ENCODE peak calls at places on chromosome 6, in five cellular contexts. One of them, this sample, is unnamed.

GRCh38 chr6:106117579-106117978 is 31.4 kb downstream of the PRDM1 start:
- DNase-seq in H9: no peak
- DNase-seq in IMR-90: no peak
- DNase-seq in neuronal stem cell: no peak
- DNase-seq in trophoblast cell: no peak
- DNase-seq in this sample: no peak

GRCh38 chr6:8054276-8054675 is 9.9 kb downstream of the BLOC1S5 start:
- DNase-seq in neuronal stem cell: no peak
- DNase-seq in H9: no peak
- DNase-seq in trophoblast cell: no peak
- DNase-seq in IMR-90: peak
- DNase-seq in this sample: no peak

GRCh38 chr6:168968228-168968627 is 285.4 kb downstream of the THBS2 start:
- DNase-seq in H9: no peak
- DNase-seq in trophoblast cell: peak
- DNase-seq in IMR-90: peak
- DNase-seq in neuronal stem cell: no peak
- DNase-seq in this sample: peak

GRCh38 chr6:44105993-44106740 is 21.1 kb downstream of the MRPL14 start:
- DNase-seq in trophoblast cell: peak
- DNase-seq in IMR-90: peak
- DNase-seq in neuronal stem cell: no peak
- DNase-seq in H9: no peak
- DNase-seq in this sample: no peak

GRCh38 chr6:160110724-160111123 is 10.9 kb upstream of the SLC22A1 start:
- DNase-seq in H9: no peak
- DNase-seq in IMR-90: peak
- DNase-seq in trophoblast cell: no peak
- DNase-seq in neuronal stem cell: no peak
- DNase-seq in this sample: peak

GRCh38 chr6:22019877-22020276 is 277.0 kb downstream of the PRL start:
- DNase-seq in trophoblast cell: no peak
- DNase-seq in IMR-90: no peak
- DNase-seq in neuronal stem cell: no peak
- DNase-seq in H9: no peak
- DNase-seq in this sample: no peak

GRCh38 chr6:44036699-44037101 is 90.6 kb downstream of the MRPL14 start:
- DNase-seq in H9: no peak
- DNase-seq in neuronal stem cell: no peak
- DNase-seq in IMR-90: no peak
- DNase-seq in trophoblast cell: no peak
- DNase-seq in this sample: no peak

GRCh38 chr6:170231496-170232185 is 59.2 kb downstream of the DLL1 start:
- DNase-seq in H9: no peak
- DNase-seq in IMR-90: peak
- DNase-seq in trophoblast cell: no peak
- DNase-seq in neuronal stem cell: no peak
- DNase-seq in this sample: no peak

DNA sequence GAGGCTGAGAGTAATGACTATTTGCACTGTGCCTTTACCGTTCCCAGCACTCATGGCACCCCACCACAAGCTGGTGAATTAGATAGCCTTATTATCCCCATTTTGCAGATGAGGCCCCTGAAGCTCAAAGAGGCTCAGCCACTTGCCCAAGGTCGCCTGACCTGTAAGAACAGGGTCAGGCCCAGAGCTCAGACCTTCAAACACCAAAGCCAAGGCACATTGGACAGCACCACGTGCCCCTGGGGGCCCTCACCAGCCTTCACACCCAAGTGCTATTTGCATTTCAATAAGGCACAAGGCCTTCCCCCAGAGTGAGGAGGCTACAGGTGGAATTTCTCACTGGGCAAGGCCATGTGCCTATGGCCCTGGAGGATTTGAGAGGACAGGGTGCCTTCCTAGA is 14.2 kb upstream of the C6orf132 start:
- DNase-seq in H9: no peak
- DNase-seq in neuronal stem cell: no peak
- DNase-seq in IMR-90: no peak
- DNase-seq in trophoblast cell: no peak
- DNase-seq in this sample: no peak
- H3K18ac ChIP-seq in H9: no peak
- H3K18ac ChIP-seq in neuronal stem cell: peak
- H3K18ac ChIP-seq in IMR-90: no peak
- H3K18ac ChIP-seq in trophoblast cell: no peak
- H3K18ac ChIP-seq in this sample: no peak

DNA sequence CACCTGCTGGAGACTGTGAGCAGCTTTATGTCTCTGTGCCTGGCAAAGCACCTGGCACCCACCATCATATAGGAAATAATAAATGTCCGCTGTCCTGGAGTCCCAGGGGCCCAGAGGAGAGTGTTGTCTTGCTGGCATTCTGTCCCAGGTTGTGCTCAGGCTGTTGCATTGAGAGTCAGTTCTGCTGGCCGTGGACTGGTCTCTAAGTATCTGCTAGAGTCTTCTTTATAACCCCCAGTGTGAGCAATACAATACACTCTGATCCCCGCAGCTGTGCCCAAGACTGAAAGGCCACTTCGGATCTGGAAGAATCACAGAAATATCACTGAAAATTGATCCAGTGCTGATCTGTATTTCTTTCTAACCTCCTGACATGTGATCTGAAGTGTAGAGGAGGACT is 38.3 kb upstream of the HINT3 start:
- DNase-seq in IMR-90: no peak
- DNase-seq in H9: no peak
- DNase-seq in neuronal stem cell: no peak
- DNase-seq in trophoblast cell: no peak
- DNase-seq in this sample: no peak
- H3K4me2 ChIP-seq in IMR-90: no peak
- H3K4me2 ChIP-seq in H9: no peak
- H3K4me2 ChIP-seq in neuronal stem cell: no peak
- H3K4me2 ChIP-seq in trophoblast cell: no peak
- H3K4me2 ChIP-seq in this sample: no peak

DNA sequence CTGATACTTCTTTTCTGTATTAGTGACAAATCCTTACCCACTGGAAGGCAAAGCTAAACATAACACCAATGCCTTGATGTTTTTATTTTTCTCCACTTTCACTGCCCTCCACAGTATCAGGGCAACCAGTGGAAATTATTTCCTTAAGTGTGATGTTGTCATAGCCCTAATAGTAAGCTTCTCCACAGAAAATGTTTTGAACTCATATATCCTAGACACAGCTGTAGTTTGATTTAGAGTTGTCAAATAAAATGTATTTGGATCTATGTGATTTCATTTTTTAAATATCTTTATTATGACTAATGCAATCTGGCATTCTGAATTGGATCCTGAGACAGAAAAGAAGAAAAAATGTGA is 70.9 kb upstream of the UFL1 start:
- DNase-seq in neuronal stem cell: no peak
- DNase-seq in H9: no peak
- DNase-seq in trophoblast cell: no peak
- DNase-seq in IMR-90: no peak
- DNase-seq in this sample: no peak
- H2AFZ ChIP-seq in neuronal stem cell: peak
- H2AFZ ChIP-seq in H9: no peak
- H2AFZ ChIP-seq in trophoblast cell: no peak
- H2AFZ ChIP-seq in IMR-90: no peak
- H2AFZ ChIP-seq in this sample: no peak

GRCh38 chr6:39848171-39848570 is 56.0 kb downstream of the DAAM2 start:
- DNase-seq in trophoblast cell: no peak
- DNase-seq in IMR-90: no peak
- DNase-seq in H9: no peak
- DNase-seq in neuronal stem cell: no peak
- DNase-seq in this sample: no peak
- H3K18ac ChIP-seq in trophoblast cell: no peak
- H3K18ac ChIP-seq in IMR-90: no peak
- H3K18ac ChIP-seq in H9: no peak
- H3K18ac ChIP-seq in neuronal stem cell: no peak
- H3K18ac ChIP-seq in this sample: no peak

DNA sequence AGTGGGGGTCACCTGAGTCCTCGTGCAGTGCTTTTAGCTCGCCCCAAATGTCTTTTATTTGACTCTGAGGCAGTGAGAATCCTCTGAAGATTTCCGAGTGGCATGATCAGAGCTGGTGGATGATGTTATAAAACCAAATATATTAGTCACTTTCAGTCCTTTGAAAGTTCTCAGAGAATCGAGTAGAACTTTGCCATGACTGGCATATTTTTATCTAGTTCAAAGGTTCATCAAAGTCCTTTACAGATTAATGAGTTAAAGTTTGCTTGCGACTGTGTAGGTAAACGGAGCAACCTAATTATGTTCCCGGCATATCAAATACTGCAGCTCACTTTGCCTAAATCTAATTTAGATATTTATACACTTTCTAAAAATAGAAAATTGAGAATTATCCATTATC is 498.5 kb upstream of the NOX3 start:
- DNase-seq in IMR-90: no peak
- DNase-seq in trophoblast cell: no peak
- DNase-seq in H9: no peak
- DNase-seq in neuronal stem cell: no peak
- DNase-seq in this sample: no peak
- H3K4me2 ChIP-seq in IMR-90: no peak
- H3K4me2 ChIP-seq in trophoblast cell: no peak
- H3K4me2 ChIP-seq in H9: no peak
- H3K4me2 ChIP-seq in neuronal stem cell: no peak
- H3K4me2 ChIP-seq in this sample: no peak

GRCh38 chr6:120951258-120951657 is 383.0 kb downstream of the TBC1D32 start:
- DNase-seq in H9: no peak
- DNase-seq in IMR-90: no peak
- DNase-seq in neuronal stem cell: no peak
- DNase-seq in trophoblast cell: no peak
- DNase-seq in this sample: no peak

GRCh38 chr6:120947111-120947510 is 387.2 kb downstream of the TBC1D32 start:
- DNase-seq in H9: no peak
- DNase-seq in trophoblast cell: no peak
- DNase-seq in neuronal stem cell: no peak
- DNase-seq in IMR-90: no peak
- DNase-seq in this sample: no peak

GRCh38 chr6:120945905-120946594 is 388.2 kb downstream of the TBC1D32 start:
- DNase-seq in trophoblast cell: no peak
- DNase-seq in H9: no peak
- DNase-seq in IMR-90: no peak
- DNase-seq in neuronal stem cell: no peak
- DNase-seq in this sample: no peak
- H2AFZ ChIP-seq in trophoblast cell: no peak
- H2AFZ ChIP-seq in H9: no peak
- H2AFZ ChIP-seq in IMR-90: no peak
- H2AFZ ChIP-seq in neuronal stem cell: no peak
- H2AFZ ChIP-seq in this sample: no peak

GRCh38 chr6:20873425-20874190 is 339.4 kb downstream of the CDKAL1 start:
- DNase-seq in IMR-90: no peak
- DNase-seq in neuronal stem cell: no peak
- DNase-seq in H9: peak
- DNase-seq in trophoblast cell: peak
- DNase-seq in this sample: peak
- H3K18ac ChIP-seq in IMR-90: no peak
- H3K18ac ChIP-seq in neuronal stem cell: no peak
- H3K18ac ChIP-seq in H9: no peak
- H3K18ac ChIP-seq in trophoblast cell: no peak
- H3K18ac ChIP-seq in this sample: no peak

DNA sequence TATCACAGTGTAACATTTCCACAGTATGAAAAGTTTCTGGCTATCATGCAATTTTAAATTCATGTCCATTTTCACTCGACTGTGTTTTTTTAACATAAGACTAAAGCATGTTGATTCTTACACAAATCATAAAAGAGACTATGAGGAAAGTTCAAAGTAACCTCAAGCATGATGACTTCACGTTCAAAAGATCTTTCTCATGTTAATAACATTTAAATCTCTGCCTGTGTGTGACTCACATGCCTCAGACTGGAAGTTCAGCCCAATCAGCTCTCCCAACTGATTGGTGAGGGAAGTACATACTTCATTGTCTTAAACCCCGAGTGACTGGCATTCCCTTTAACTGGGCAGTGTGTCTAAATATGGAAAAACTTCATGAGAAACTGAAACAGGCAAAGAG is 37.4 kb downstream of the ATXN1 start:
- DNase-seq in trophoblast cell: peak
- DNase-seq in IMR-90: peak
- DNase-seq in neuronal stem cell: no peak
- DNase-seq in H9: peak
- DNase-seq in this sample: peak
- H3K4me2 ChIP-seq in trophoblast cell: no peak
- H3K4me2 ChIP-seq in IMR-90: peak
- H3K4me2 ChIP-seq in neuronal stem cell: no peak
- H3K4me2 ChIP-seq in H9: no peak
- H3K4me2 ChIP-seq in this sample: no peak

DNA sequence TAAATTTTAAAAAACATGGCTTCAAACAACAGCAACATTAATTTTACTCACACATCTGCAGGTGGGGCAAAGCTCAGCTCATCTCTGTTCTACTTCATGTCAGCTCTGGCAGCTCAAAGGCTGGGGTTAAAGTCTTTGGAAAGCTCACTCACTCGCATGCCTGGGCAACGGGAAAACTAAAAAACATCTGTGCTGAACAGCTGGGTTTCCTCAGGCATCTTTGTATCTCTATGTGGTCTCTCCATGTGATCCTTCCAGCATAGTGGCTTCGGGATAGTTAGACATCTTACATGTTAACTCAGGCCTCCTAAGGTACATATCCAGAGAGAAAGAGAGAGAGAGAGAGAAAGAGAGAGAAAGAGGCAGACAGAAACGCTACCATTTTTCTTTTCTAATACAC is 499.6 kb downstream of the RFPL4B start:
- DNase-seq in neuronal stem cell: no peak
- DNase-seq in H9: no peak
- DNase-seq in trophoblast cell: no peak
- DNase-seq in IMR-90: no peak
- DNase-seq in this sample: peak
- H2AFZ ChIP-seq in neuronal stem cell: peak
- H2AFZ ChIP-seq in H9: no peak
- H2AFZ ChIP-seq in trophoblast cell: no peak
- H2AFZ ChIP-seq in IMR-90: peak
- H2AFZ ChIP-seq in this sample: no peak

DNA sequence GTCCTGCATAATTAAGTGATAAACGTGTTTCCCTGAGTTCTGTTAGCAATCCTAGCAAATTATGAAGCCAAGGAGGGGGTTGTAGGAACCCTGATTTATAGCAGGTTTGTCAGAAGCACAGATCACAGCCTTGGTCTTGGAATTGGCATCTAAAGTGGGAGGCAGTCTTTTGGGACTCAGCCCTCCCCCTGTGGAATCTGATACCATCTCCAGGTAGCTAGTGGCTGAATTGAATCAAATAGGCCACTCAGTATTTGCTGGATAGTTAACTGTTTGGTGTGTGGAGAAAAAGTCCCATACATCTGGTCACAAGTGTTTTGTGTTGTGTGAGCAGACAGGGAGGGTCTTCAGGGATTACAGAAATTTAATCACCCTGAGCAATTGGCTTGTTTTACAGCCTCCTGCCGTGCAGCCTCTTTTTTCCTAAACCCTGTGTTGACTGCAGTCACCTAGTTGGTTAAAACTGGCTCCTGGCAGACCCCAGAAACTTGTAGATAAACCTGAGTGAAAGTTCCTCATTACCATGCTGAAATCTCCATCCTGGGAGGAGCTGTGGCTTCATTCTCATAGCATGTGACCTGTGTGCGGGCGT is 19.0 kb upstream of the KIFC1 start:
- DNase-seq in IMR-90: no peak
- DNase-seq in trophoblast cell: no peak
- DNase-seq in H9: no peak
- DNase-seq in neuronal stem cell: no peak
- DNase-seq in this sample: no peak
- H3K18ac ChIP-seq in IMR-90: no peak
- H3K18ac ChIP-seq in trophoblast cell: no peak
- H3K18ac ChIP-seq in H9: no peak
- H3K18ac ChIP-seq in neuronal stem cell: no peak
- H3K18ac ChIP-seq in this sample: no peak

This sample was measured in mesenchymal stem cell.